ENCODE peak calls at places on chromosome 13, in seven cellular contexts. X is adrenal gland, P is AG10803, Y is astrocyte, S is testis, Z is SK-N-SH, J is GM13976. U is an unnamed sample.

GRCh38 chr13:47934371-47934770 is 66.7 kb downstream of the SUCLA2 start:
- DNase-seq in X (no peak), P (no peak), Y (peak; percentile 53), S (no peak), Z (no peak), J (no peak), U (no peak)

GRCh38 chr13:28657784-28658538 is 969 bp upstream of the POMP start:
- DNase-seq in X (no peak), P (peak; percentile 35), Y (no peak), S (no peak), Z (peak; percentile 7), J (peak; percentile 30), U (peak; percentile 53)

GRCh38 chr13:25207291-25207690 is 35.2 kb upstream of the AMER2 start:
- DNase-seq in X (no peak), P (no peak), Y (no peak), S (no peak), Z (no peak), J (no peak), U (no peak)

GRCh38 chr13:34064456-34065205 is 246.7 kb downstream of the RFC3 start:
- DNase-seq in X (no peak), P (no peak), Y (peak; percentile 21), S (no peak), Z (no peak), J (no peak), U (peak; percentile 39)

GRCh38 chr13:99380921-99381645 is 73.9 kb upstream of the GPR183 start:
- DNase-seq in X (no peak), P (no peak), Y (no peak), S (no peak), Z (no peak), J (peak; percentile 69), U (no peak)

GRCh38 chr13:51764184-51765141 is 39.5 kb downstream of the DHRS12 start:
- DNase-seq in X (no peak), P (peak; percentile 43), Y (peak; percentile 75), S (peak; percentile 87), Z (no peak), J (peak; percentile 79), U (peak; percentile 71)

GRCh38 chr13:51761638-51762350 is 42.2 kb downstream of the DHRS12 start:
- DNase-seq in X (no peak), P (peak; percentile 7), Y (no peak), S (no peak), Z (no peak), J (no peak), U (no peak)

GRCh38 chr13:45943965-45944364 is 92.4 kb upstream of the SIAH3 start:
- DNase-seq in X (no peak), P (no peak), Y (peak; percentile 37), S (no peak), Z (no peak), J (no peak), U (peak; percentile 40)

GRCh38 chr13:42137856-42138537 is 89.5 kb downstream of the DGKH start:
- DNase-seq in X (no peak), P (peak; percentile 15), Y (peak; percentile 32), S (no peak), Z (no peak), J (no peak), U (peak; percentile 58)

GRCh38 chr13:42140494-42140893 is 92.0 kb downstream of the DGKH start:
- DNase-seq in X (no peak), P (no peak), Y (no peak), S (no peak), Z (no peak), J (no peak), U (no peak)

GRCh38 chr13:42136518-42136917 is 88.1 kb downstream of the DGKH start:
- DNase-seq in X (no peak), P (no peak), Y (no peak), S (no peak), Z (no peak), J (no peak), U (no peak)
- TF ChIP-seq CTCF in X (no peak), P (no peak), Y (no peak), S (no peak), Z (no peak), J (no peak), U (no peak)

DNA sequence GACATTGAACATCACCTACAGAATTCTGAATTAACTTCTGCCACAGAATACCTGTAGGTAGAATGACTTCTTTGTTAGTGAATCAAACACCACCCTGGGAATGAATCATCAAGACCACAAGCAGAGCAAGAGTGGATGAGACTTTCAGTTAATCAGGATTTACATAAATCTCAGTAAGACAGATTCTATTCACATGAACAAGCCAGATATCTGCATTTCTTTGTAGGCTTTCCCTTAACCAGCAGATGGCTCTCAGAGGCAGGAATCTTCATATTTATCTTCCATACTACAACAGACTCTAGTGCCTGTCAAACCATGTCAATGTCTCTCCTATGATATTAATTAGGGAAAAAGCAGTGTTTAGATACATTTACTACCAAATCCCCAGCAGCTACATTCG is 412.1 kb downstream of the KLF12 start:
- DNase-seq in X (no peak), P (peak; percentile 36), Y (peak; percentile 82), S (no peak), Z (peak; percentile 29), J (peak; percentile 29), U (peak; percentile 52)
- TF ChIP-seq CTCF in X (no peak), P (peak; percentile 56), Y (peak; percentile 47), S (no peak), Z (peak; percentile 59), J (no peak), U (peak; percentile 46)

DNA sequence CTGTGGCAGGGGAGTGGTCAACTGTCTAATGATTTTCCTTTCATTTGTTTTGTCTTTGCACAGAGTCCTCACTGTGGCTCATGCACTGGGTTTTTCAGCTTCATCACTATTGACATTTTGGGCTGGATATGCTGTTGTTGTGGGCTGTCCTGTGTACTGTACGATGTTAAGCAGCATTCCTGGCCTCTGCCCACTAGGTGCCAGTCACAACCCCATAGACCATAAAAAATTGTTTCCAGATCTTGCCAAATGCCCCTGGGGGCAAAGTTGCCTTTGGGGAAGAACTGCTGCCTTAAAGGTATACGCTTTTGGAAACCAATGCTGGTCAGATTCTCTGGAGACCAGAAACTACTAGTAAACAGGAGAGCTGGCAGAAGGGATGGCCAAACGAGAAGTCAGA is 310.4 kb downstream of the SPRY2 start:
- DNase-seq in X (peak; percentile 24), P (peak; percentile 17), Y (no peak), S (peak; percentile 19), Z (no peak), J (no peak), U (peak; percentile 44)
- TF ChIP-seq CTCF in X (peak; percentile 21), P (peak; percentile 24), Y (no peak), S (no peak), Z (peak; percentile 50), J (no peak), U (peak; percentile 35)

GRCh38 chr13:39051157-39051556 is 12.9 kb downstream of the NHLRC3 start:
- DNase-seq in X (no peak), P (peak; percentile 55), Y (peak; percentile 24), S (no peak), Z (peak; percentile 21), J (peak; percentile 42), U (peak; percentile 67)
- TF ChIP-seq CTCF in X (peak; percentile 47), P (peak; percentile 56), Y (peak; percentile 48), S (no peak), Z (peak; percentile 66), J (peak; percentile 30), U (peak; percentile 49)

DNA sequence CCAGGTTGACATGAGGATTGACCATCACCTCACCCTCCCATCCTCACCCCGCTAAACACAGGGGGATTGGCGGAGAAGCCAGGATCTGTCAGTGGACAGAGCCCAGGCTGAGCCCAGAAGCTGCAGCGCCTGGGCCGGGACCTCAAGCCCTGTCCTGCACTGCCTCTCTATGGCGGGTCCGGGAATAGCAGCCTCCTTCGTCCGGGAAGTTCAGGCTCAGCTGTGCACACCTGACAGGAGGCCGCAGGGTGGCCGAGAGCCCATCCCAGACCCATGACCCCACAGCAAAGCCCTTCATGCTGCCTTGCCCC is 67.8 kb downstream of the SPACA7 start:
- DNase-seq in X (peak; percentile 73), P (peak; percentile 26), Y (peak; percentile 2), S (peak; percentile 77), Z (peak; percentile 88), J (peak; percentile 88), U (peak; percentile 56)
- TF ChIP-seq CTCF in X (peak; percentile 77), P (peak; percentile 69), Y (peak; percentile 67), S (peak; percentile 49), Z (peak; percentile 78), J (peak; percentile 95), U (peak; percentile 77)

GRCh38 chr13:30676672-30677071 is 58.7 kb upstream of the ALOX5AP start:
- DNase-seq in X (no peak), P (peak; percentile 26), Y (no peak), S (no peak), Z (no peak), J (no peak), U (peak; percentile 58)
- TF ChIP-seq CTCF in X (no peak), P (peak; percentile 48), Y (peak; percentile 30), S (no peak), Z (peak; percentile 45), J (no peak), U (peak; percentile 57)

GRCh38 chr13:91045351-91046034 is 302.0 kb upstream of the MIR17HG start:
- DNase-seq in X (no peak), P (no peak), Y (no peak), S (no peak), Z (peak; percentile 12), J (peak; percentile 6), U (peak; percentile 14)
- TF ChIP-seq CTCF in X (no peak), P (no peak), Y (peak; percentile 33), S (no peak), Z (peak; percentile 46), J (peak; percentile 20), U (peak; percentile 40)

GRCh38 chr13:43985437-43986051 is 105.8 kb downstream of the LACC1 start:
- DNase-seq in X (no peak), P (no peak), Y (no peak), S (no peak), Z (no peak), J (no peak), U (no peak)
- TF ChIP-seq CTCF in X (no peak), P (no peak), Y (no peak), S (no peak), Z (no peak), J (no peak), U (no peak)

DNA sequence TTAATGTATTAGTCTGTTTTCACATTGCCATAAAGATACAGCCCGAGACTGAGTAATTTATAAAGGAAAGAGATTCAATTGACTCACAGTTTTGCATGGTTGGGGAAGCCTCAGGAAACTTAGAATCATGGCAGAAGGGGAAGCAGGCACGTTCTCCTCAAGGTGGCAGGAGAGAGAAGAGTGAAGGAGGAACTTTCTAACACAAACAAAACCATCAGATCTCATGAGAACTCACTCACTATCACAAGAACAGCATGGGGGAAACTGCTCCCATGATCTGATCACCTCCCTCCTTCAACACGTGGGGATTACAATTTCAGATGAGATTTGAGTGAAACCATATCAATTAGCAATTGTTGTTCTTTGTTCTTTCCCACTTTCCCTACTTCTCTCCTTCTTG is 689.0 kb upstream of the SLITRK1 start:
- DNase-seq in X (no peak), P (no peak), Y (no peak), S (no peak), Z (no peak), J (no peak), U (no peak)
- TF ChIP-seq CTCF in X (no peak), P (no peak), Y (no peak), S (no peak), Z (peak; percentile 15), J (no peak), U (no peak)